ENCODE peak calls at places on chromosomes 13 and 19, in four cellular contexts. One of them, this sample, is unnamed.

GRCh38 chr13:79522583-79522982 is 41.6 kb downstream of the NDFIP2 start:
- DNase-seq in GM12878: peak; percentile 69
- DNase-seq in K562: no peak
- DNase-seq in IMR-90: peak; percentile 64
- DNase-seq in this sample: no peak

GRCh38 chr19:13864513-13865242 is 12.3 kb upstream of the NANOS3 start:
- DNase-seq in K562: peak; percentile 46
- DNase-seq in GM12878: no peak
- DNase-seq in IMR-90: no peak
- DNase-seq in this sample: no peak

GRCh38 chr13:43611631-43612416 is 174.9 kb downstream of the ENOX1 start:
- DNase-seq in IMR-90: no peak
- DNase-seq in GM12878: no peak
- DNase-seq in K562: no peak
- DNase-seq in this sample: no peak

GRCh38 chr13:48110930-48111721 is 16.2 kb upstream of the MED4 start:
- DNase-seq in GM12878: no peak
- DNase-seq in K562: no peak
- DNase-seq in IMR-90: no peak
- DNase-seq in this sample: peak; percentile 83

GRCh38 chr13:37225414-37226047 is 120.1 kb upstream of the CSNK1A1L start:
- DNase-seq in IMR-90: peak; percentile 62
- DNase-seq in GM12878: no peak
- DNase-seq in K562: no peak
- DNase-seq in this sample: no peak

GRCh38 chr13:35630551-35631275 is 154.2 kb upstream of the MAB21L1 start:
- DNase-seq in K562: peak; percentile 11
- DNase-seq in GM12878: no peak
- DNase-seq in IMR-90: peak; percentile 70
- DNase-seq in this sample: peak; percentile 52

GRCh38 chr13:108425056-108425455 is 155.5 kb downstream of the TNFSF13B start:
- DNase-seq in IMR-90: no peak
- DNase-seq in GM12878: no peak
- DNase-seq in K562: no peak
- DNase-seq in this sample: no peak

GRCh38 chr13:67736646-67737420 is 506.7 kb upstream of the PCDH9 start:
- DNase-seq in K562: no peak
- DNase-seq in GM12878: no peak
- DNase-seq in IMR-90: peak; percentile 68
- DNase-seq in this sample: peak; percentile 5

GRCh38 chr13:53788286-53788685 is 759.7 kb downstream of the OLFM4 start:
- DNase-seq in GM12878: no peak
- DNase-seq in IMR-90: no peak
- DNase-seq in K562: no peak
- DNase-seq in this sample: no peak

GRCh38 chr19:35224681-35225604 is 3.6 kb downstream of the FAM187B start:
- DNase-seq in GM12878: no peak
- DNase-seq in K562: peak; percentile 95
- DNase-seq in IMR-90: no peak
- DNase-seq in this sample: no peak

GRCh38 chr13:45167611-45168554 is 33.0 kb downstream of the KCTD4 start:
- DNase-seq in K562: no peak
- DNase-seq in IMR-90: no peak
- DNase-seq in GM12878: no peak
- DNase-seq in this sample: no peak

GRCh38 chr19:38666662-38667448 is 19.4 kb downstream of the ACTN4 start:
- DNase-seq in GM12878: no peak
- DNase-seq in IMR-90: peak; percentile 81
- DNase-seq in K562: no peak
- DNase-seq in this sample: no peak

GRCh38 chr19:38617283-38617763 is 430 bp downstream of the MAP4K1 start:
- DNase-seq in GM12878: peak; percentile 9
- DNase-seq in K562: no peak
- DNase-seq in IMR-90: no peak
- DNase-seq in this sample: no peak

GRCh38 chr19:48696353-48697010 is 711 bp downstream of the FUT2 start:
- DNase-seq in GM12878: no peak
- DNase-seq in IMR-90: no peak
- DNase-seq in K562: no peak
- DNase-seq in this sample: no peak

GRCh38 chr19:49071860-49072547 is 495 bp downstream of the KCNA7 start:
- DNase-seq in GM12878: no peak
- DNase-seq in IMR-90: no peak
- DNase-seq in K562: peak; percentile 90
- DNase-seq in this sample: no peak

GRCh38 chr13:90553167-90553566 is 794.3 kb upstream of the MIR17HG start:
- DNase-seq in GM12878: no peak
- DNase-seq in IMR-90: no peak
- DNase-seq in K562: no peak
- DNase-seq in this sample: no peak

GRCh38 chr13:77299587-77299986 is 27.3 kb downstream of the MYCBP2 start:
- DNase-seq in K562: no peak
- DNase-seq in GM12878: no peak
- DNase-seq in IMR-90: no peak
- DNase-seq in this sample: no peak

GRCh38 chr13:30033681-30034447 is 183.4 kb upstream of the UBL3 start:
- DNase-seq in GM12878: no peak
- DNase-seq in IMR-90: peak; percentile 97
- DNase-seq in K562: no peak
- DNase-seq in this sample: no peak

GRCh38 chr13:44012910-44013309 is 133.2 kb downstream of the LACC1 start:
- DNase-seq in IMR-90: no peak
- DNase-seq in K562: no peak
- DNase-seq in GM12878: no peak
- DNase-seq in this sample: no peak

GRCh38 chr13:26658491-26658890 is 101.0 kb downstream of the WASF3 start:
- DNase-seq in GM12878: no peak
- DNase-seq in K562: no peak
- DNase-seq in IMR-90: no peak
- DNase-seq in this sample: no peak

GRCh38 chr13:97224544-97225324 is 2.6 kb downstream of the MBNL2 start:
- DNase-seq in GM12878: no peak
- DNase-seq in IMR-90: peak; percentile 41
- DNase-seq in K562: peak; percentile 42
- DNase-seq in this sample: peak; percentile 66

GRCh38 chr19:14686411-14686810 is 3.4 kb upstream of the ZNF333 start:
- DNase-seq in GM12878: no peak
- DNase-seq in IMR-90: peak; percentile 9
- DNase-seq in K562: no peak
- DNase-seq in this sample: peak; percentile 8

GRCh38 chr13:111186305-111186930 is 71.3 kb downstream of the ARHGEF7 start:
- DNase-seq in GM12878: no peak
- DNase-seq in K562: no peak
- DNase-seq in IMR-90: no peak
- DNase-seq in this sample: no peak

GRCh38 chr19:42596391-42597071 is 1.8 kb upstream of the CEACAM8 start:
- DNase-seq in IMR-90: no peak
- DNase-seq in GM12878: no peak
- DNase-seq in K562: peak; percentile 74
- DNase-seq in this sample: no peak

GRCh38 chr19:44782729-44783128 is 5.0 kb downstream of the CBLC start:
- DNase-seq in GM12878: no peak
- DNase-seq in IMR-90: no peak
- DNase-seq in K562: no peak
- DNase-seq in this sample: no peak

GRCh38 chr13:58991826-58992477 is 1171.8 kb downstream of the DIAPH3 start:
- DNase-seq in K562: no peak
- DNase-seq in GM12878: no peak
- DNase-seq in IMR-90: no peak
- DNase-seq in this sample: no peak

GRCh38 chr19:1221141-1221903 is 15.7 kb downstream of the STK11 start:
- DNase-seq in K562: no peak
- DNase-seq in IMR-90: peak; percentile 54
- DNase-seq in GM12878: no peak
- DNase-seq in this sample: peak; percentile 38

GRCh38 chr19:18769989-18770528 is 21.0 kb downstream of the COMP start:
- DNase-seq in K562: no peak
- DNase-seq in IMR-90: no peak
- DNase-seq in GM12878: no peak
- DNase-seq in this sample: no peak
- TF ChIP-seq MXI1 in K562: no peak
- TF ChIP-seq MXI1 in IMR-90: no peak
- TF ChIP-seq MXI1 in GM12878: no peak
- TF ChIP-seq MXI1 in this sample: no peak

GRCh38 chr13:92158335-92158734 is 759.9 kb downstream of the GPC5 start:
- DNase-seq in GM12878: no peak
- DNase-seq in IMR-90: peak; percentile 31
- DNase-seq in K562: no peak
- DNase-seq in this sample: no peak
- TF ChIP-seq BHLHE40 in GM12878: no peak
- TF ChIP-seq BHLHE40 in IMR-90: no peak
- TF ChIP-seq BHLHE40 in K562: no peak
- TF ChIP-seq BHLHE40 in this sample: no peak

GRCh38 chr13:71218960-71219359 is 648.0 kb downstream of the DACH1 start:
- DNase-seq in GM12878: no peak
- DNase-seq in IMR-90: no peak
- DNase-seq in K562: no peak
- DNase-seq in this sample: peak; percentile 7

GRCh38 chr13:71217827-71218226 is 649.2 kb downstream of the DACH1 start:
- DNase-seq in IMR-90: no peak
- DNase-seq in K562: no peak
- DNase-seq in GM12878: no peak
- DNase-seq in this sample: no peak

DNA sequence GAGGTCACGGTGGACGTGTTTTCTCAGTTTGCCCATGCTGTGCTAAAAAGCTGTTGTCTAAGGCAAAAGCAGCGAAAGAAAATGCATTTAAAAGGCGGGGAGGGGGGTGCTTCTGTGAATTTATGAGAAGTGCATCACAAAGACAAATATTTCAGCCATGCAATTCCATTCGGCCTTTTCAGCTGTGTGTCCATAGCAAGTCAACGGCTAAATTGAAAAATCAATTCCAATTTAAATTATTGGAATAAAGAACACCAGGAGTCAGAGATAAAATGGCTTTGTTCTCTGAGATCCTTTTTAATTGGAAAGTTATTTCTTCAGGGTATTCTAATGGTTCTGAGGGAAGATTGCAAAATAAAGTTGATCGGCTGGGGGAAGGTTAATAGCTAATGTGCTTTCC is 647.3 kb downstream of the DACH1 start:
- DNase-seq in GM12878: no peak
- DNase-seq in K562: no peak
- DNase-seq in IMR-90: no peak
- DNase-seq in this sample: no peak
- TF ChIP-seq MXI1 in GM12878: no peak
- TF ChIP-seq MXI1 in K562: no peak
- TF ChIP-seq MXI1 in IMR-90: no peak
- TF ChIP-seq MXI1 in this sample: no peak

DNA sequence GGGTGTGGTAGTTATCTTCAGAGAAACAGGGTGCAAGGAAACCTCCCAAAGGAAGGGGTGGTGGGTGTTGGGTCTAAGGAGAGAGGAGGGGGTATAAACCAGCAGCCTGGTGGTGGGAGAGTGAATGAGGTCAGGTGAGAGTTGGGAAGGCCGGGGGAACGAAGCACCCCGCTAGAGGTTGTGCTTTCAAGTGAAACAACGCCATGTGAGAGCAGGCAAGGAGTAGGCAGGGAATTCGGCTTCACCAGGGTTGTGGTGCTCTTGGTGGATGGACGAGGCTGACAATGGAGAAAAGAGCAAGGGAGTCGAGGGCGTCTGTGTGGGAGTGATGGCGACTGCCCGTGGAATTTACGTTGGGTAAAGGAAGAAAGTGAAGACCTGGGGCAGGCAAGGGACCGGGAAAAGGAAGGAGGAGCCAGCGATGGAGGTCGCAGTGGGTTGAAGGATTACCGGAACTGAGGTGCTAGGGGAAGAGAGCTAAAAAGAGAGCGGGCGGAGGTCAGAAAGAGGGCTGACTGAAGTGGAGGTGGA is 2.1 kb upstream of the MLNR start:
- DNase-seq in K562: no peak
- DNase-seq in GM12878: no peak
- DNase-seq in IMR-90: no peak
- DNase-seq in this sample: no peak
- TF ChIP-seq BHLHE40 in K562: no peak
- TF ChIP-seq BHLHE40 in GM12878: no peak
- TF ChIP-seq BHLHE40 in IMR-90: no peak
- TF ChIP-seq BHLHE40 in this sample: no peak

GRCh38 chr13:52455677-52456041 is 381 bp downstream of the CKAP2 start:
- DNase-seq in IMR-90: peak; percentile 43
- DNase-seq in GM12878: no peak
- DNase-seq in K562: peak; percentile 67
- DNase-seq in this sample: peak; percentile 73

GRCh38 chr13:52463526-52463925 is 8.2 kb downstream of the CKAP2 start:
- DNase-seq in K562: no peak
- DNase-seq in GM12878: no peak
- DNase-seq in IMR-90: no peak
- DNase-seq in this sample: no peak

GRCh38 chr13:52454825-52455676 is at the start of gene CKAP2:
- DNase-seq in IMR-90: peak; percentile 93
- DNase-seq in K562: peak; percentile 83
- DNase-seq in GM12878: peak; percentile 77
- DNase-seq in this sample: peak; percentile 88

GRCh38 chr13:52461265-52461664 is 6.0 kb downstream of the CKAP2 start:
- DNase-seq in GM12878: no peak
- DNase-seq in K562: no peak
- DNase-seq in IMR-90: no peak
- DNase-seq in this sample: no peak

GRCh38 chr13:52459668-52460067 is 4.4 kb downstream of the CKAP2 start:
- DNase-seq in GM12878: no peak
- DNase-seq in IMR-90: peak; percentile 86
- DNase-seq in K562: no peak
- DNase-seq in this sample: no peak
- TF ChIP-seq MXI1 in GM12878: no peak
- TF ChIP-seq MXI1 in IMR-90: no peak
- TF ChIP-seq MXI1 in K562: no peak
- TF ChIP-seq MXI1 in this sample: no peak